ENCODE peak calls at places on chromosomes 16 and 17, in six cellular contexts. One of them, this sample, is unnamed.

GRCh38 chr17:27496971-27497370 is 40.7 kb downstream of the KSR1 start:
- DNase-seq in progenitor cell of endocrine pancreas: no peak
- DNase-seq in SK-N-SH: no peak
- DNase-seq in psoas muscle: no peak
- DNase-seq in sigmoid colon: no peak
- DNase-seq in CD8-positive, alpha-beta T cell: no peak
- DNase-seq in this sample: no peak

GRCh38 chr17:16944334-16945140 is 27.4 kb downstream of the TNFRSF13B start:
- DNase-seq in psoas muscle: peak; percentile 25
- DNase-seq in progenitor cell of endocrine pancreas: no peak
- DNase-seq in SK-N-SH: no peak
- DNase-seq in sigmoid colon: peak; percentile 46
- DNase-seq in CD8-positive, alpha-beta T cell: peak; percentile 36
- DNase-seq in this sample: peak; percentile 39

GRCh38 chr16:86668136-86668535 is 89.8 kb downstream of the FOXL1 start:
- DNase-seq in SK-N-SH: no peak
- DNase-seq in CD8-positive, alpha-beta T cell: no peak
- DNase-seq in sigmoid colon: no peak
- DNase-seq in progenitor cell of endocrine pancreas: no peak
- DNase-seq in psoas muscle: no peak
- DNase-seq in this sample: peak; percentile 71

GRCh38 chr17:61283043-61283442 is 116.6 kb upstream of the TBX2 start:
- DNase-seq in progenitor cell of endocrine pancreas: no peak
- DNase-seq in SK-N-SH: no peak
- DNase-seq in CD8-positive, alpha-beta T cell: no peak
- DNase-seq in sigmoid colon: no peak
- DNase-seq in psoas muscle: no peak
- DNase-seq in this sample: no peak

GRCh38 chr16:50202926-50203624 is 50.0 kb downstream of the TENT4B start:
- DNase-seq in psoas muscle: no peak
- DNase-seq in CD8-positive, alpha-beta T cell: no peak
- DNase-seq in SK-N-SH: no peak
- DNase-seq in progenitor cell of endocrine pancreas: no peak
- DNase-seq in sigmoid colon: no peak
- DNase-seq in this sample: no peak

GRCh38 chr17:76261421-76262215 is 3.5 kb upstream of the UBALD2 start:
- DNase-seq in progenitor cell of endocrine pancreas: no peak
- DNase-seq in CD8-positive, alpha-beta T cell: no peak
- DNase-seq in sigmoid colon: no peak
- DNase-seq in psoas muscle: no peak
- DNase-seq in SK-N-SH: no peak
- DNase-seq in this sample: no peak

GRCh38 chr16:11564046-11564926 is 22.4 kb downstream of the LITAF start:
- DNase-seq in sigmoid colon: no peak
- DNase-seq in psoas muscle: no peak
- DNase-seq in CD8-positive, alpha-beta T cell: no peak
- DNase-seq in progenitor cell of endocrine pancreas: no peak
- DNase-seq in SK-N-SH: no peak
- DNase-seq in this sample: no peak

GRCh38 chr17:19426631-19427030 is 15.6 kb downstream of the RNF112 start:
- DNase-seq in SK-N-SH: no peak
- DNase-seq in psoas muscle: no peak
- DNase-seq in sigmoid colon: no peak
- DNase-seq in progenitor cell of endocrine pancreas: no peak
- DNase-seq in CD8-positive, alpha-beta T cell: no peak
- DNase-seq in this sample: peak; percentile 88

GRCh38 chr17:48630925-48631692 is 5.0 kb upstream of the HOXB9 start:
- DNase-seq in CD8-positive, alpha-beta T cell: no peak
- DNase-seq in psoas muscle: no peak
- DNase-seq in progenitor cell of endocrine pancreas: no peak
- DNase-seq in SK-N-SH: no peak
- DNase-seq in sigmoid colon: peak; percentile 48
- DNase-seq in this sample: peak; percentile 51

GRCh38 chr16:50928065-50928464 is 186.2 kb downstream of the CYLD start:
- DNase-seq in psoas muscle: no peak
- DNase-seq in SK-N-SH: no peak
- DNase-seq in progenitor cell of endocrine pancreas: no peak
- DNase-seq in CD8-positive, alpha-beta T cell: no peak
- DNase-seq in sigmoid colon: no peak
- DNase-seq in this sample: no peak

DNA sequence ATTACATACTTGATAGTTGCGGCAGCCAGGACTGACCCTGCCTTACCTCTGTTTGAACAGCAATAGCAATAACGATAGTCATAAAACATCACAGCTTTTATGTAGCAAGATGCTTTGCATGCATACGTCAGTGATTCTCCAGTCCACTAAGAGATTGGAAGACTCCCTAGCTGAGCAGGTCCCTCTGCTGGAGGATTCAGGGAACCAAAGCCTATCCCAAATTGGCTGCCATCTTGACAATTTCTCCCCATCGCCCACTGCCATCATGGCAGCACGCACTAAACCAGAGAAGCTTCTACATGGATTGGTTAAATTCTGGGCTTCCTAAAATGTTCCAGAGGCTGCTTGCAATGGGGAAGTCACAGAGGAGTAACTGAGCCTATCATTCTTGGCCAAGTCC is 360.6 kb upstream of the XYLT1 start:
- DNase-seq in psoas muscle: no peak
- DNase-seq in sigmoid colon: no peak
- DNase-seq in progenitor cell of endocrine pancreas: no peak
- DNase-seq in SK-N-SH: no peak
- DNase-seq in CD8-positive, alpha-beta T cell: no peak
- DNase-seq in this sample: peak; percentile 62
- TF ChIP-seq CTCF in psoas muscle: no peak
- TF ChIP-seq CTCF in sigmoid colon: no peak
- TF ChIP-seq CTCF in progenitor cell of endocrine pancreas: peak; percentile 8
- TF ChIP-seq CTCF in SK-N-SH: peak; percentile 50
- TF ChIP-seq CTCF in CD8-positive, alpha-beta T cell: no peak
- TF ChIP-seq CTCF in this sample: peak; percentile 67

GRCh38 chr16:84486551-84487235 is 17.8 kb downstream of the MEAK7 start:
- DNase-seq in CD8-positive, alpha-beta T cell: peak; percentile 27
- DNase-seq in progenitor cell of endocrine pancreas: no peak
- DNase-seq in sigmoid colon: no peak
- DNase-seq in psoas muscle: no peak
- DNase-seq in SK-N-SH: no peak
- DNase-seq in this sample: no peak
- TF ChIP-seq CTCF in CD8-positive, alpha-beta T cell: no peak
- TF ChIP-seq CTCF in progenitor cell of endocrine pancreas: no peak
- TF ChIP-seq CTCF in sigmoid colon: no peak
- TF ChIP-seq CTCF in psoas muscle: no peak
- TF ChIP-seq CTCF in SK-N-SH: no peak
- TF ChIP-seq CTCF in this sample: no peak

DNA sequence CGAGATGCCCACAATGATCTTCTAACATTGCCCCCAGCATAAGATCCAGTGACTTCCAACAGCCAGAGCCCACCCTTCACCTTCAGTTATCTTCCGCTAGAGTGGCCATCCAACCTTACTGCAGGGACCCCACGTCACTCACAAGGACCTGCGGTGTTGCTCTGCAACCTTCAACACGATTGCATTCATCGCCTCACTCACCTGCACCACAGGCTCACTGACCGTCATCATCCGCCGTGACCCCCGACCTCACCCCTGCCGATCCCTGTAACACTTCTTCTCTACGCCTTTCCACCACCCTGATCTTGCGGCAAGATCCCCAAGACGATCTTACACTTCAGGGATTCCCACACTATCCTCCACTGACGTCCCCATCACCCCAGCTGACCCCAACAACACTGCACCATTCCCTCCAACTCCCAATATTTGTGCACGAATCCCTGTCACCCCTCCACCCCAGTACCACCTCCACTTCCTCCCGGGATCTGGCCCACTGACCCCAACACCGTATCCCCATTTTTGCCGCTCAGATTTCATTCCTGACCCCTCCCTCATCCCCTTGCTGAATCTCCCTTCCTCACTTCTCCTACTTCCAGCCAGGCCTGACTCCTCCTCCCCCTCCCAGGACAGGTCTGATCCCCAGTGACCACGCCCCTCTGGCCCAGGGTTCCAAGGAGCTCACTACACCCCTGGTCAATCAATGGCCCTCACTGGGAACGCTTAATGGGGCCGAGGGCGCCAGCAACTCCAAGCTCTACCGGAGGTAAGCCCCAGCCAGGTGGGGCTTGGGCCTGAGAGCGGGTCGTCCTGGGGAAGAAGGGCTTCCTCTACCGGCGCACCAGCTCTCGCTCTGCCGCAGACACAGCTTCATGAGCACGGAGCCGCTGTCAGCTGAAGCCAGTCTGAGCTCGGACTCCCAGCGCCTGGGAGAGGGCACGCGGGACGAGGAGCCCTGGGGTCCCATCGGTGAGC is 7.6 kb downstream of the RUNDC3A start:
- DNase-seq in CD8-positive, alpha-beta T cell: no peak
- DNase-seq in psoas muscle: no peak
- DNase-seq in sigmoid colon: no peak
- DNase-seq in progenitor cell of endocrine pancreas: no peak
- DNase-seq in SK-N-SH: peak; percentile 28
- DNase-seq in this sample: peak; percentile 99
- TF ChIP-seq CTCF in CD8-positive, alpha-beta T cell: no peak
- TF ChIP-seq CTCF in psoas muscle: no peak
- TF ChIP-seq CTCF in sigmoid colon: no peak
- TF ChIP-seq CTCF in progenitor cell of endocrine pancreas: no peak
- TF ChIP-seq CTCF in SK-N-SH: no peak
- TF ChIP-seq CTCF in this sample: no peak

GRCh38 chr16:3023669-3024478 is at the start of the genes HCFC1R1 and THOC6:
- DNase-seq in progenitor cell of endocrine pancreas: peak; percentile 86
- DNase-seq in SK-N-SH: peak; percentile 92
- DNase-seq in CD8-positive, alpha-beta T cell: peak; percentile 96
- DNase-seq in sigmoid colon: peak; percentile 99
- DNase-seq in psoas muscle: peak; percentile 98
- DNase-seq in this sample: peak; percentile 99
- TF ChIP-seq CTCF in progenitor cell of endocrine pancreas: no peak
- TF ChIP-seq CTCF in SK-N-SH: no peak
- TF ChIP-seq CTCF in CD8-positive, alpha-beta T cell: no peak
- TF ChIP-seq CTCF in sigmoid colon: no peak
- TF ChIP-seq CTCF in psoas muscle: no peak
- TF ChIP-seq CTCF in this sample: no peak

This sample was measured in endodermal cell.